ENCODE peak calls at places on chromosomes 13 and 19, in nine cellular contexts. M is cardiac fibroblast; J is myocyte; Y is stimulated activated CD4-positive, alpha-beta T cell treated with anti-CD3 and anti-CD28 coated beads, Interleukin-15, amount 100 ng/mL, for 1 hour; P is CD4-positive, alpha-beta T cell; A is cerebellum; H is A549; Q is heart left ventricle; N is anterior cingulate cortex. G is an unnamed sample.

GRCh38 chr13:48857576-48857975 is 118.1 kb upstream of the FNDC3A start:
- DNase-seq in M (no peak), J (no peak), Y (no peak), P (no peak), A (no peak), H (no peak), Q (no peak), N (no peak), G (no peak)

GRCh38 chr13:65240773-65241172 is 1989.4 kb downstream of the PCDH9 start:
- DNase-seq in M (no peak), J (no peak), Y (no peak), P (no peak), A (no peak), H (no peak), Q (no peak), N (no peak), G (no peak)

GRCh38 chr13:74301200-74302063 is 167.2 kb upstream of the KLF12 start:
- DNase-seq in M (no peak), J (no peak), Y (no peak), P (no peak), A (no peak), H (no peak), Q (no peak), N (no peak), G (no peak)

GRCh38 chr13:79782541-79783216 is 301.7 kb downstream of the NDFIP2 start:
- DNase-seq in M (peak), J (peak), Y (no peak), P (no peak), A (peak), H (no peak), Q (peak), N (no peak), G (no peak)

GRCh38 chr13:104597554-104598240 is 1531.5 kb upstream of the SLC10A2 start:
- DNase-seq in M (no peak), J (no peak), Y (no peak), P (no peak), A (no peak), H (no peak), Q (no peak), N (no peak), G (no peak)

GRCh38 chr13:75359266-75359665 is 122.7 kb downstream of the TBC1D4 start:
- DNase-seq in M (peak), J (peak), Y (no peak), P (no peak), A (no peak), H (peak), Q (no peak), N (no peak), G (no peak)

GRCh38 chr13:24512208-24513068 is at the start of gene PARP4:
- DNase-seq in M (peak), J (peak), Y (peak), P (peak), A (peak), H (peak), Q (peak), N (peak), G (peak)

GRCh38 chr19:13033819-13034611 is 38.7 kb downstream of the NFIX start:
- DNase-seq in M (peak), J (peak), Y (no peak), P (no peak), A (peak), H (peak), Q (peak), N (peak), G (no peak)

GRCh38 chr19:12834418-12834943 is at the start of gene RTBDN:
- DNase-seq in M (no peak), J (no peak), Y (no peak), P (no peak), A (peak), H (no peak), Q (no peak), N (peak), G (no peak)

GRCh38 chr19:12801466-12802266 is at the start of the genes PRDX2 and THSD8:
- DNase-seq in M (peak), J (peak), Y (peak), P (peak), A (peak), H (no peak), Q (peak), N (peak), G (no peak)

GRCh38 chr13:43348397-43348796 is 325.0 kb downstream of the DNAJC15 start:
- DNase-seq in M (no peak), J (no peak), Y (no peak), P (no peak), A (no peak), H (peak), Q (no peak), N (no peak), G (no peak)

GRCh38 chr13:66489586-66489985 is 740.5 kb downstream of the PCDH9 start:
- DNase-seq in M (no peak), J (no peak), Y (no peak), P (no peak), A (no peak), H (no peak), Q (no peak), N (no peak), G (no peak)

GRCh38 chr19:16951529-16951928 is 62.7 kb downstream of the F2RL3 start:
- DNase-seq in M (no peak), J (no peak), Y (no peak), P (no peak), A (no peak), H (no peak), Q (no peak), N (no peak), G (no peak)

GRCh38 chr13:98879127-98879520 is 98.7 kb downstream of the DOCK9 start:
- DNase-seq in M (no peak), J (no peak), Y (no peak), P (no peak), A (no peak), H (no peak), Q (no peak), N (no peak), G (no peak)

GRCh38 chr13:97141564-97142005 is 80.5 kb upstream of the MBNL2 start:
- DNase-seq in M (peak), J (peak), Y (no peak), P (no peak), A (peak), H (peak), Q (no peak), N (no peak), G (no peak)

GRCh38 chr13:43785681-43786471 is 896 bp downstream of the ENOX1 start:
- DNase-seq in M (peak), J (peak), Y (no peak), P (no peak), A (peak), H (peak), Q (peak), N (peak), G (no peak)

GRCh38 chr19:42089191-42089750 is 13.3 kb downstream of the ZNF574 start:
- DNase-seq in M (no peak), J (no peak), Y (no peak), P (no peak), A (no peak), H (no peak), Q (no peak), N (no peak), G (no peak)

GRCh38 chr19:55550321-55550650 is 4.9 kb upstream of the SBK3 start:
- DNase-seq in M (no peak), J (no peak), Y (no peak), P (no peak), A (no peak), H (no peak), Q (no peak), N (no peak), G (no peak)

GRCh38 chr13:27341616-27342015 is 71.0 kb downstream of the RASL11A start:
- DNase-seq in M (peak), J (no peak), Y (no peak), P (no peak), A (no peak), H (peak), Q (no peak), N (no peak), G (no peak)

GRCh38 chr19:2462635-2463421 is 6.1 kb upstream of the LMNB2 start:
- DNase-seq in M (peak), J (peak), Y (no peak), P (no peak), A (peak), H (peak), Q (peak), N (peak), G (no peak)

GRCh38 chr19:16252459-16253205 is 54.9 kb downstream of the AP1M1 start:
- DNase-seq in M (no peak), J (no peak), Y (no peak), P (no peak), A (no peak), H (no peak), Q (peak), N (no peak), G (no peak)

GRCh38 chr13:26881154-26881553 is 120.6 kb upstream of the GPR12 start:
- DNase-seq in M (peak), J (peak), Y (no peak), P (no peak), A (no peak), H (no peak), Q (no peak), N (no peak), G (no peak)

GRCh38 chr19:1807030-1807694 is 4.9 kb downstream of the ATP8B3 start:
- DNase-seq in M (no peak), J (no peak), Y (no peak), P (no peak), A (no peak), H (no peak), Q (no peak), N (no peak), G (no peak)

GRCh38 chr13:111967572-111968201 is 99.3 kb upstream of the SOX1 start:
- DNase-seq in M (no peak), J (no peak), Y (no peak), P (no peak), A (peak), H (no peak), Q (no peak), N (peak), G (no peak)

GRCh38 chr19:5985098-5985783 is 7.3 kb upstream of the RANBP3 start:
- DNase-seq in M (peak), J (no peak), Y (no peak), P (no peak), A (no peak), H (no peak), Q (no peak), N (no peak), G (no peak)

GRCh38 chr19:39078436-39079200 is 5.5 kb upstream of the ACP7 start:
- DNase-seq in M (peak), J (peak), Y (no peak), P (no peak), A (no peak), H (peak), Q (no peak), N (no peak), G (no peak)

GRCh38 chr19:55086730-55087541 is 11.3 kb downstream of the EPS8L1 start:
- DNase-seq in M (peak), J (peak), Y (no peak), P (peak), A (peak), H (no peak), Q (peak), N (peak), G (peak)

GRCh38 chr19:42846597-42846996 is 32.9 kb downstream of the PSG1 start:
- DNase-seq in M (no peak), J (no peak), Y (no peak), P (no peak), A (no peak), H (no peak), Q (no peak), N (no peak), G (no peak)

GRCh38 chr19:40091205-40092129 is 724 bp upstream of the ZNF780A start:
- DNase-seq in M (no peak), J (no peak), Y (no peak), P (no peak), A (peak), H (no peak), Q (no peak), N (no peak), G (no peak)

GRCh38 chr13:100721885-100722512 is 47.4 kb upstream of the TMTC4 start:
- DNase-seq in M (peak), J (peak), Y (no peak), P (peak), A (peak), H (peak), Q (no peak), N (peak), G (no peak)

GRCh38 chr13:114017028-114017630 is 43.3 kb upstream of the C13orf46 start:
- DNase-seq in M (peak), J (peak), Y (no peak), P (no peak), A (no peak), H (no peak), Q (no peak), N (no peak), G (no peak)

GRCh38 chr13:84571264-84571663 is 689.0 kb upstream of the SLITRK1 start:
- DNase-seq in M (no peak), J (no peak), Y (no peak), P (no peak), A (no peak), H (no peak), Q (no peak), N (no peak), G (no peak)

GRCh38 chr19:46704379-46705076 is 12.4 kb downstream of the PRKD2 start:
- DNase-seq in M (peak), J (peak), Y (peak), P (peak), A (no peak), H (peak), Q (peak), N (peak), G (peak)

GRCh38 chr13:113220877-113221276 is 11.5 kb downstream of the CUL4A start:
- DNase-seq in M (peak), J (peak), Y (no peak), P (no peak), A (no peak), H (peak), Q (peak), N (no peak), G (no peak)

GRCh38 chr19:29586401-29586800 is 19.7 kb upstream of the POP4 start:
- DNase-seq in M (no peak), J (peak), Y (no peak), P (no peak), A (no peak), H (no peak), Q (no peak), N (no peak), G (no peak)

GRCh38 chr13:28455580-28456194 is 39.2 kb downstream of the FLT1 start:
- DNase-seq in M (peak), J (no peak), Y (no peak), P (no peak), A (peak), H (no peak), Q (no peak), N (no peak), G (no peak)